ENCODE peak calls at places on chromosomes 6 and 20, in nine cellular contexts. L is mucosa of descending colon; G is heart right ventricle; Z is colonic mucosa; V is AG10803; M is CD4-positive, alpha-beta T cell; X is psoas muscle; P is body of pancreas; C is A549. Q is an unnamed sample.

GRCh38 chr6:90253631-90254030 is 43.0 kb downstream of the BACH2 start:
- DNase-seq in P (no peak), L (no peak), Z (no peak), M (no peak), C (no peak), G (no peak), X (no peak), V (no peak), Q (no peak)

GRCh38 chr20:54980321-54980960 is 505.0 kb downstream of the DOK5 start:
- DNase-seq in L (no peak), M (no peak), Z (no peak), G (no peak), V (no peak), C (peak), P (no peak), X (no peak), Q (no peak)

GRCh38 chr6:47034919-47035318 is 7.2 kb downstream of the ADGRF1 start:
- DNase-seq in V (peak), Z (no peak), G (peak), P (peak), L (no peak), X (no peak), M (no peak), C (peak), Q (peak)

GRCh38 chr6:141077355-141078333 is 1055.1 kb upstream of the GJE1 start:
- DNase-seq in P (no peak), X (no peak), L (no peak), C (peak), Z (no peak), V (no peak), G (no peak), M (no peak), Q (peak)

GRCh38 chr6:93784794-93785757 is 365.7 kb upstream of the EPHA7 start:
- DNase-seq in C (peak), M (no peak), L (no peak), V (peak), Z (no peak), G (no peak), X (no peak), P (peak), Q (no peak)

GRCh38 chr20:34390769-34391447 is 27.8 kb downstream of the ITCH start:
- DNase-seq in M (no peak), C (peak), V (peak), Z (peak), G (peak), P (peak), L (no peak), X (peak), Q (peak)

GRCh38 chr20:40754372-40754943 is 65.4 kb upstream of the MAFB start:
- DNase-seq in G (peak), L (peak), Z (no peak), V (peak), C (no peak), P (peak), M (no peak), X (peak), Q (no peak)

GRCh38 chr6:13813621-13814175 is 659 bp downstream of the MCUR1 start:
- DNase-seq in C (peak), X (peak), P (peak), V (peak), Z (peak), L (peak), G (peak), M (peak), Q (peak)

GRCh38 chr6:30152019-30152673 is 8.9 kb downstream of the TRIM10 start:
- DNase-seq in L (no peak), Z (no peak), X (no peak), V (no peak), P (no peak), G (no peak), C (no peak), M (no peak), Q (no peak)

GRCh38 chr6:30200551-30201281 is 12.5 kb downstream of the TRIM26 start:
- DNase-seq in M (no peak), X (no peak), L (no peak), G (no peak), P (no peak), C (no peak), Z (no peak), V (no peak), Q (no peak)

GRCh38 chr20:49460916-49461315 is 21.6 kb downstream of the KCNB1 start:
- DNase-seq in X (peak), G (no peak), M (no peak), C (no peak), P (peak), L (no peak), V (no peak), Z (no peak), Q (peak)

GRCh38 chr6:69937402-69938131 is 71.2 kb downstream of the COL19A1 start:
- DNase-seq in C (no peak), P (no peak), Z (no peak), X (no peak), G (no peak), V (no peak), M (no peak), L (no peak), Q (no peak)

GRCh38 chr6:89433637-89434499 is 916 bp downstream of the ANKRD6 start:
- DNase-seq in L (peak), P (peak), X (peak), G (peak), V (no peak), Z (peak), M (peak), C (no peak), Q (no peak)

GRCh38 chr6:100846276-100846675 is 34.9 kb downstream of the ASCC3 start:
- DNase-seq in V (no peak), M (no peak), X (no peak), C (no peak), L (no peak), G (no peak), P (no peak), Z (no peak), Q (no peak)

GRCh38 chr6:44272529-44272928 is 2.3 kb downstream of the TMEM151B start:
- DNase-seq in V (no peak), L (no peak), C (no peak), Z (no peak), G (no peak), M (no peak), P (no peak), X (no peak), Q (no peak)

GRCh38 chr6:43058511-43058910 is 723 bp downstream of the MRPL2 start:
- DNase-seq in Z (no peak), L (no peak), C (no peak), X (no peak), G (no peak), P (no peak), M (no peak), V (no peak), Q (no peak)

GRCh38 chr20:33909331-33909921 is 84.3 kb upstream of the RALY start:
- DNase-seq in X (no peak), P (peak), G (no peak), M (no peak), C (peak), V (peak), Z (no peak), L (no peak), Q (peak)

GRCh38 chr6:121434037-121434770 is 1.2 kb upstream of the GJA1 start:
- DNase-seq in V (peak), M (no peak), L (no peak), Z (no peak), C (peak), P (no peak), X (no peak), G (no peak), Q (no peak)

GRCh38 chr6:147361582-147361981 is 146.9 kb upstream of the SAMD5 start:
- DNase-seq in X (no peak), V (no peak), C (no peak), Z (no peak), G (no peak), M (no peak), P (no peak), L (no peak), Q (no peak)

GRCh38 chr6:106396426-106397220 is 36.1 kb downstream of the CRYBG1 start:
- DNase-seq in X (no peak), G (no peak), V (no peak), Z (no peak), C (no peak), L (no peak), M (no peak), P (no peak), Q (no peak)

GRCh38 chr6:108752733-108753392 is 95.4 kb upstream of the ARMC2 start:
- DNase-seq in G (no peak), C (no peak), V (no peak), X (no peak), M (no peak), L (no peak), P (peak), Z (no peak), Q (no peak)

GRCh38 chr6:31799781-31800180 is 4.2 kb upstream of the VARS1 start:
- DNase-seq in X (no peak), V (no peak), G (no peak), M (no peak), P (no peak), L (no peak), C (no peak), Z (no peak), Q (no peak)

GRCh38 chr6:13181398-13181797 is 146.9 kb downstream of the TBC1D7 start:
- DNase-seq in P (no peak), Z (no peak), G (no peak), X (no peak), V (no peak), C (no peak), L (no peak), M (no peak), Q (no peak)

GRCh38 chr6:56366112-56366852 is 118.9 kb upstream of the COL21A1 start:
- DNase-seq in C (no peak), M (no peak), Z (no peak), L (no peak), P (no peak), V (no peak), X (no peak), G (no peak), Q (no peak)

GRCh38 chr6:3379482-3380060 is 77.3 kb downstream of the SLC22A23 start:
- DNase-seq in C (no peak), V (no peak), M (no peak), Z (no peak), G (no peak), X (no peak), L (no peak), P (no peak), Q (no peak)

GRCh38 chr20:31693987-31694661 is 28.5 kb downstream of the BCL2L1 start:
- DNase-seq in Z (no peak), M (no peak), V (no peak), G (no peak), L (no peak), P (no peak), X (no peak), C (no peak), Q (no peak)

GRCh38 chr20:62860391-62860923 is 1.2 kb downstream of the TCFL5 start:
- DNase-seq in M (no peak), C (no peak), X (peak), Z (no peak), V (peak), G (no peak), P (no peak), L (no peak), Q (peak)

GRCh38 chr20:3980260-3981131 is 34.9 kb downstream of the RNF24 start:
- DNase-seq in P (peak), M (no peak), X (no peak), G (no peak), Z (no peak), C (peak), L (no peak), V (peak), Q (peak)

GRCh38 chr6:108108374-108108773 is 33.8 kb upstream of the OSTM1 start:
- DNase-seq in L (no peak), C (no peak), X (no peak), M (no peak), G (no peak), V (no peak), P (no peak), Z (no peak), Q (peak)

GRCh38 chr20:1327241-1327653 is 1.7 kb downstream of the SDCBP2 start:
- DNase-seq in G (peak), X (no peak), L (peak), Z (peak), P (peak), C (no peak), V (peak), M (no peak), Q (no peak)

GRCh38 chr20:50611128-50611810 is 80.1 kb downstream of the RIPOR3 start:
- DNase-seq in C (no peak), V (peak), L (no peak), P (no peak), G (no peak), X (no peak), M (no peak), Z (no peak), Q (no peak)

GRCh38 chr20:17533396-17533795 is 2.2 kb upstream of the BFSP1 start:
- DNase-seq in P (peak), V (peak), C (peak), Z (peak), X (no peak), M (no peak), G (no peak), L (no peak), Q (peak)

GRCh38 chr6:7273709-7274108 is 39.3 kb downstream of the SSR1 start:
- DNase-seq in P (no peak), X (no peak), Z (no peak), M (no peak), L (no peak), C (no peak), V (no peak), G (no peak), Q (no peak)

GRCh38 chr6:273441-274111 is 18.7 kb upstream of the DUSP22 start:
- DNase-seq in X (no peak), V (peak), C (no peak), L (no peak), G (no peak), Z (no peak), P (no peak), M (no peak), Q (no peak)

GRCh38 chr6:21826031-21826430 is 232.5 kb downstream of the SOX4 start:
- DNase-seq in M (no peak), L (no peak), V (no peak), X (no peak), C (peak), G (no peak), P (no peak), Z (no peak), Q (no peak)

DNA sequence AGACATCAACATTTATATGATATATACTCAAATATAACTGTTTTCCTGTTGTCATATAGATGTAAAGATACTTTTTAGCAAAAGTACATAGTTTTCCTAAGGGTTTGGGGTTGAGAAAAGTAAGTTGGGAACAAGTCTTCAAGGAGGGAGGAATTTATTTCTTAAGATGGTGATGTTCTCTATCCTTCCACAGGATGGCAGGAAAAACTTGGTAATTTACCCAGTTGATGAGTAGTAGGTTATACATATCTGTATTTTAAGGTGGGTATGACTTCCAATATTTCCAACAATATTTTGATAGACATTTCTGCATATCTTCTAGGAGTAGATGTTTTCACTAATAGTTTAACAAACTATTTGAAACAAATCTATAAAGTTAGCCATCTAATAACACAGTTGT is 254.4 kb downstream of the RIMS1 start:
- DNase-seq in L (no peak), C (no peak), P (no peak), M (no peak), X (no peak), G (no peak), Z (no peak), V (no peak), Q (no peak)
- TF ChIP-seq CTCF in L (no peak), C (no peak), P (peak), M (no peak), X (no peak), G (no peak), Z (no peak), V (peak), Q (no peak)

GRCh38 chr20:42041000-42041565 is 422.9 kb upstream of the CHD6 start:
- DNase-seq in L (no peak), P (no peak), C (no peak), V (no peak), G (no peak), X (no peak), Z (no peak), M (no peak), Q (no peak)
- TF ChIP-seq CTCF in L (no peak), P (no peak), C (no peak), V (peak), G (no peak), X (no peak), Z (no peak), M (no peak), Q (no peak)

DNA sequence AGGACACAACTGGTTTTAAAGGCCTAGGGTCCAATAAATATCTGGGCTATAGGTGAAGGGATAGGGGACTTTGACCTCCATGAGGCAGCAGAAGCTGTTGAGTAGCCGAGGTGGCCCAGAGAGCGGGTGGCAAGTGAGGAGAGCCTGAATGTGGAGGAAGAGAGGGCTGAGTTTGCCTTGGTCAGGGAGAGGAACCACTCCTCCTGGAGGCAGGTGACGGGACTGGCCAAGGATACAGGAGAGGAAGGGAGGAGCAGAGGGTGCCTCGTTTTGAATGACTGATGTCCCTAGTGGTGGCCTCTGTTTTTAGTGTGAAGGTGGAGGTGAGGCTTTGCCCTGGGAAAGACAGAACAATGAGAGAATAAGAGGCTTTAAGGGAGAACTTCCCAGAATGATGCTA is 19.1 kb upstream of the AAR2 start:
- DNase-seq in V (no peak), Z (no peak), X (no peak), P (no peak), G (no peak), L (no peak), M (no peak), C (peak), Q (peak)
- TF ChIP-seq CTCF in V (no peak), Z (no peak), X (no peak), P (no peak), G (no peak), L (no peak), M (no peak), C (no peak), Q (peak)

GRCh38 chr20:10696650-10697049 is 22.9 kb upstream of the JAG1 start:
- DNase-seq in G (no peak), C (no peak), M (no peak), Z (no peak), L (no peak), X (no peak), P (peak), V (no peak), Q (no peak)
- TF ChIP-seq CTCF in G (peak), C (peak), M (peak), Z (peak), L (no peak), X (peak), P (peak), V (peak), Q (peak)

GRCh38 chr20:15763344-15763743 is 809.9 kb downstream of the KIF16B start:
- DNase-seq in X (no peak), M (no peak), L (no peak), V (no peak), G (no peak), C (no peak), P (no peak), Z (no peak), Q (no peak)
- TF ChIP-seq CTCF in X (no peak), M (no peak), L (no peak), V (no peak), G (no peak), C (no peak), P (no peak), Z (no peak), Q (no peak)

GRCh38 chr6:84568971-84569370 is 195.4 kb downstream of the TBX18 start:
- DNase-seq in G (no peak), X (no peak), Z (no peak), C (peak), P (no peak), M (no peak), L (no peak), V (peak), Q (peak)
- TF ChIP-seq CTCF in G (no peak), X (no peak), Z (no peak), C (peak), P (no peak), M (no peak), L (no peak), V (peak), Q (no peak)

GRCh38 chr6:136334853-136335252 is 45.2 kb upstream of the BCLAF1 start:
- DNase-seq in V (no peak), M (no peak), G (no peak), Z (no peak), C (no peak), X (no peak), L (no peak), P (no peak), Q (no peak)
- TF ChIP-seq CTCF in V (no peak), M (no peak), G (no peak), Z (no peak), C (no peak), X (no peak), L (no peak), P (no peak), Q (no peak)

GRCh38 chr6:98041921-98042320 is 758.9 kb upstream of the MMS22L start:
- DNase-seq in P (no peak), Z (no peak), V (no peak), L (no peak), C (no peak), G (no peak), M (no peak), X (no peak), Q (no peak)

GRCh38 chr6:98039443-98039842 is 756.4 kb upstream of the MMS22L start:
- DNase-seq in M (no peak), G (no peak), Z (no peak), C (no peak), V (no peak), X (no peak), L (no peak), P (no peak), Q (no peak)

GRCh38 chr6:98037571-98037970 is 754.6 kb upstream of the MMS22L start:
- DNase-seq in X (no peak), P (no peak), G (no peak), C (no peak), V (no peak), M (no peak), L (no peak), Z (no peak), Q (no peak)

GRCh38 chr6:98041072-98041471 is 758.1 kb upstream of the MMS22L start:
- DNase-seq in L (no peak), V (no peak), G (no peak), M (no peak), P (no peak), Z (no peak), C (no peak), X (no peak), Q (no peak)

GRCh38 chr6:98039876-98040605 is 757.0 kb upstream of the MMS22L start:
- DNase-seq in Z (no peak), C (no peak), G (no peak), L (no peak), P (no peak), M (no peak), V (peak), X (no peak), Q (peak)
- TF ChIP-seq CTCF in Z (no peak), C (no peak), G (no peak), L (no peak), P (no peak), M (no peak), V (peak), X (no peak), Q (peak)